ENCODE peak calls at places on chromosome 11, in seven cellular contexts. O is SK-N-SH, Q is GM12878, E is ovary, I is stomach, B is tibial nerve, D is A549. H is an unnamed sample. For H3K9me3, the result is how much of the 10 kb centered on the place peaks cover.

GRCh38 chr11:118565062-118565461 is 669 bp downstream of the IFT46 start:
- DNase-seq in O (no peak), Q (no peak), E (peak), I (no peak), B (no peak), D (no peak), H (no peak)

GRCh38 chr11:120354779-120355178 is 18.6 kb downstream of the ARHGEF12 start:
- DNase-seq in O (no peak), Q (no peak), E (no peak), I (no peak), B (no peak), D (no peak), H (no peak)

GRCh38 chr11:69899957-69900821 is 81.0 kb upstream of the FGF3 start:
- DNase-seq in O (no peak), Q (no peak), E (no peak), I (peak), B (no peak), D (no peak), H (no peak)

GRCh38 chr11:14424096-14424495 is 65.1 kb upstream of the RRAS2 start:
- DNase-seq in O (no peak), Q (no peak), E (no peak), I (no peak), B (no peak), D (no peak), H (no peak)

GRCh38 chr11:70073881-70074371 is 4.2 kb upstream of the ANO1 start:
- DNase-seq in O (no peak), Q (no peak), E (no peak), I (no peak), B (no peak), D (no peak), H (no peak)

GRCh38 chr11:131663403-131664200 is 293.2 kb downstream of the NTM start:
- DNase-seq in O (no peak), Q (no peak), E (no peak), I (no peak), B (no peak), D (no peak), H (no peak)

GRCh38 chr11:115745041-115745440 is 240.8 kb upstream of the CADM1 start:
- DNase-seq in O (no peak), Q (no peak), E (no peak), I (no peak), B (no peak), D (no peak), H (no peak)

GRCh38 chr11:88494857-88495256 is 157.3 kb upstream of the CTSC start:
- DNase-seq in O (no peak), Q (no peak), E (no peak), I (no peak), B (no peak), D (no peak), H (no peak)

GRCh38 chr11:13324141-13324540 is 46.6 kb downstream of the BMAL1 start:
- DNase-seq in O (no peak), Q (no peak), E (no peak), I (no peak), B (no peak), D (no peak), H (no peak)

GRCh38 chr11:133082851-133083488 is 449.3 kb downstream of the OPCML start:
- DNase-seq in O (peak), Q (no peak), E (no peak), I (peak), B (no peak), D (peak), H (peak)

GRCh38 chr11:102284008-102284407 is 33.3 kb upstream of the BIRC3 start:
- DNase-seq in O (no peak), Q (no peak), E (no peak), I (no peak), B (no peak), D (no peak), H (no peak)

DNA sequence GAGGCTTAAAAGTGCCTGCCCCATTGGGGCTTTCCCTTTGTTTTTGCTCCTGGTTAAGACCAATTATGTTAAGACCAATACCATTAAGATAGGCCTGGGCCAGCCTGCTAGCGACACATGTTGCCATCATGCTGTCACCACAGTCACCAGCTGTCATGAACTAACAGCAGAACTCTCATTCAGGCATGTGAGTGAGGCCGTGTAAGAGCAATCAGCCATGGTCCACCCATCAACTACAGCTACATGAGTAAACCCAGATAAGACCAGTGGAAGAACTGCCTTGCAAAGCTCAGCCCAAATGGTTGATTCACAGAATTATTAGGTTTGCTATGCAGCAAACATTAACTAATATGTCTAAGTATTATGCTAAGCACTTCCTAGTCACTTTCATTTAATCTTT is 19.9 kb downstream of the GLYAT start:
- DNase-seq in O (no peak), Q (no peak), E (no peak), I (no peak), B (no peak), D (no peak), H (no peak)
- H3K9me3 ChIP-seq in O (under half), Q (under half), E (under half), I (under half), B (under half), D (under half), H (under half)

GRCh38 chr11:103926990-103927389 is 109.5 kb upstream of the DDI1 start:
- DNase-seq in O (no peak), Q (no peak), E (no peak), I (no peak), B (no peak), D (no peak), H (no peak)

GRCh38 chr11:103924166-103925013 is 112.0 kb upstream of the DDI1 start:
- DNase-seq in O (no peak), Q (no peak), E (no peak), I (no peak), B (no peak), D (no peak), H (no peak)

GRCh38 chr11:103928040-103928555 is 108.3 kb upstream of the DDI1 start:
- DNase-seq in O (no peak), Q (no peak), E (no peak), I (no peak), B (no peak), D (no peak), H (no peak)

GRCh38 chr11:103929168-103929903 is 107.1 kb upstream of the DDI1 start:
- DNase-seq in O (no peak), Q (peak), E (no peak), I (no peak), B (no peak), D (no peak), H (no peak)

GRCh38 chr11:103927535-103927934 is 108.9 kb upstream of the DDI1 start:
- DNase-seq in O (peak), Q (no peak), E (no peak), I (no peak), B (no peak), D (no peak), H (no peak)
- TF ChIP-seq CTCF in O (peak), Q (peak), E (no peak), I (peak), B (peak), D (peak), H (peak)

GRCh38 chr11:1691027-1691877 is 5.7 kb upstream of the KRTAP5-6 start:
- DNase-seq in O (no peak), Q (no peak), E (no peak), I (no peak), B (no peak), D (no peak), H (no peak)
- TF ChIP-seq EP300 in O (no peak), Q (no peak), E (no peak), I (no peak), B (no peak), D (no peak), H (no peak)

GRCh38 chr11:134754823-134755198 is 342.8 kb upstream of the B3GAT1 start:
- DNase-seq in O (no peak), Q (no peak), E (no peak), I (no peak), B (no peak), D (no peak), H (no peak)
- H3K9me3 ChIP-seq in O (under half), Q (under half), E (under half), I (under half), B (under half), D (under half), H (under half)

H was measured in transverse colon.